ENCODE peak calls at places on chromosomes 16 and 17, in seven cellular contexts. N is left ventricle myocardium superior, F is body of pancreas, S is fibroblast of lung, C is RPMI8226, T is nephron progenitor cell, L is ELF-1. P is an unnamed sample.

GRCh38 chr17:49240619-49241018 is 10.0 kb upstream of the PHOSPHO1 start:
- DNase-seq in C (no peak), L (no peak), T (no peak), S (no peak), F (no peak), N (no peak), P (no peak)

GRCh38 chr16:73082608-73083007 is 34.7 kb upstream of the ZFHX3 start:
- DNase-seq in C (no peak), S (peak), T (no peak), L (peak), F (no peak), N (no peak), P (no peak)

GRCh38 chr17:37493249-37494027 is 3.7 kb downstream of the DUSP14 start:
- DNase-seq in S (peak), C (no peak), T (no peak), L (no peak), N (no peak), F (no peak), P (no peak)

GRCh38 chr17:17570207-17570797 is 21.2 kb downstream of the PEMT start:
- DNase-seq in C (peak), L (peak), F (peak), S (peak), T (peak), N (peak), P (no peak)

GRCh38 chr16:71421911-71422310 is 19.9 kb downstream of the TLE7 start:
- DNase-seq in S (no peak), C (peak), L (peak), F (peak), N (no peak), T (peak), P (no peak)

GRCh38 chr17:79790805-79791353 is 6.0 kb downstream of the CBX8 start:
- DNase-seq in C (no peak), F (no peak), N (no peak), L (no peak), T (no peak), S (no peak), P (no peak)

GRCh38 chr17:44914698-44915271 is 515 bp downstream of the GFAP start:
- DNase-seq in S (no peak), N (no peak), C (no peak), T (no peak), F (no peak), L (no peak), P (no peak)

GRCh38 chr17:72514888-72515287 is 394.1 kb downstream of the SOX9 start:
- DNase-seq in N (peak), C (no peak), F (peak), L (no peak), S (peak), T (no peak), P (no peak)

GRCh38 chr17:28509784-28510183 is 3.6 kb downstream of the FOXN1 start:
- DNase-seq in N (no peak), F (no peak), L (no peak), T (no peak), C (peak), S (no peak), P (no peak)

GRCh38 chr17:31394544-31394943 is 3.1 kb downstream of the RAB11FIP4 start:
- DNase-seq in N (peak), C (peak), F (peak), L (peak), T (peak), S (peak), P (peak)

GRCh38 chr16:89409161-89409711 is 81.1 kb downstream of the ANKRD11 start:
- DNase-seq in S (no peak), N (no peak), L (no peak), T (no peak), F (no peak), C (no peak), P (no peak)

GRCh38 chr17:81541123-81541522 is 11.0 kb downstream of the FAAP100 start:
- DNase-seq in F (no peak), T (no peak), N (no peak), L (no peak), S (no peak), C (no peak), P (no peak)

GRCh38 chr17:43385046-43385831 is 13.6 kb upstream of the ARL4D start:
- DNase-seq in C (no peak), N (no peak), L (no peak), T (no peak), S (no peak), F (no peak), P (no peak)

GRCh38 chr17:2361361-2361760 is 24.1 kb downstream of the SGSM2 start:
- DNase-seq in F (peak), S (no peak), T (no peak), N (no peak), C (no peak), L (no peak), P (no peak)

GRCh38 chr16:51450913-51451312 is 299.8 kb upstream of the SALL1 start:
- DNase-seq in L (no peak), S (no peak), F (no peak), T (no peak), C (no peak), N (no peak), P (no peak)

GRCh38 chr16:86128246-86128645 is 229.3 kb downstream of the IRF8 start:
- DNase-seq in F (no peak), N (no peak), L (no peak), S (no peak), T (no peak), C (no peak), P (no peak)

GRCh38 chr17:68595496-68595895 is 5.7 kb downstream of the FAM20A start:
- DNase-seq in N (peak), F (no peak), S (no peak), C (peak), T (no peak), L (no peak), P (no peak)

GRCh38 chr17:45050680-45051059 is 762 bp downstream of the DCAKD start:
- DNase-seq in S (no peak), F (no peak), N (no peak), C (peak), T (no peak), L (peak), P (no peak)

GRCh38 chr17:76696763-76697701 is 13.7 kb downstream of the MXRA7 start:
- DNase-seq in L (no peak), T (no peak), C (no peak), S (no peak), N (peak), F (no peak), P (peak)

GRCh38 chr16:29231231-29231630 is 175.3 kb downstream of the NPIPB11 start:
- DNase-seq in T (peak), L (no peak), N (no peak), C (no peak), S (peak), F (no peak), P (no peak)

GRCh38 chr16:81431554-81432353 is 12.9 kb upstream of the CMIP start:
- DNase-seq in S (peak), T (no peak), L (peak), C (no peak), F (peak), N (no peak), P (no peak)

GRCh38 chr17:39622380-39623006 is 4.3 kb upstream of the PPP1R1B start:
- DNase-seq in C (no peak), L (no peak), N (no peak), S (no peak), F (no peak), T (no peak), P (no peak)

GRCh38 chr16:53922805-53923645 is 219.1 kb downstream of the FTO start:
- DNase-seq in C (no peak), F (no peak), L (no peak), N (no peak), S (peak), T (no peak), P (no peak)

GRCh38 chr16:77890075-77890474 is 101.7 kb downstream of the VAT1L start:
- DNase-seq in T (no peak), N (no peak), C (no peak), L (no peak), F (no peak), S (no peak), P (no peak)

GRCh38 chr17:31696184-31696602 is 162.9 kb downstream of the COPRS start:
- DNase-seq in N (peak), L (peak), C (no peak), S (peak), F (peak), T (peak), P (no peak)

GRCh38 chr17:70344356-70345060 is 175.2 kb downstream of the KCNJ2 start:
- DNase-seq in L (no peak), F (no peak), S (peak), N (no peak), T (no peak), C (peak), P (no peak)

GRCh38 chr16:83307206-83307990 is 500.4 kb upstream of the HSBP1 start:
- DNase-seq in S (no peak), L (no peak), F (no peak), C (no peak), N (no peak), T (no peak), P (no peak)

GRCh38 chr16:1959269-1960039 is at the start of gene NDUFB10:
- DNase-seq in N (peak), L (peak), C (peak), S (peak), F (peak), T (peak), P (peak)

GRCh38 chr17:74042744-74043486 is 160.6 kb upstream of the RPL38 start:
- DNase-seq in F (peak), C (no peak), T (no peak), N (no peak), S (peak), L (peak), P (no peak)

GRCh38 chr16:12002447-12003006 is 26.0 kb downstream of the SNX29 start:
- DNase-seq in T (no peak), C (no peak), N (no peak), S (peak), L (no peak), F (no peak), P (no peak)

GRCh38 chr17:73803867-73804539 is 159.8 kb upstream of the SDK2 start:
- DNase-seq in T (no peak), L (no peak), N (no peak), S (no peak), F (no peak), C (no peak), P (no peak)

GRCh38 chr16:28182183-28182582 is 29.6 kb downstream of the XPO6 start:
- DNase-seq in T (no peak), S (peak), N (no peak), F (no peak), L (no peak), C (no peak), P (no peak)

P was measured in GM12891.